ENCODE peak calls at places on chromosome X, in five cellular contexts. One of them, this sample, is unnamed.

GRCh38 chrX:51024106-51024696 is 113.7 kb downstream of the BMP15 start:
- DNase-seq in adrenal gland: no peak
- DNase-seq in T-helper 1 cell: no peak
- DNase-seq in activated CD8-positive, alpha-beta memory T cell treated with anti-CD3 and anti-CD28 coated beads for 1 hour: no peak
- DNase-seq in activated naive CD8-positive, alpha-beta T cell treated with anti-CD3 and anti-CD28 coated beads, Interleukin-2, amount 50 U/mL, for 24 hours: no peak
- DNase-seq in this sample: no peak

GRCh38 chrX:31993635-31994034 is 921.8 kb upstream of the FTHL17 start:
- DNase-seq in activated CD8-positive, alpha-beta memory T cell treated with anti-CD3 and anti-CD28 coated beads for 1 hour: no peak
- DNase-seq in T-helper 1 cell: no peak
- DNase-seq in adrenal gland: no peak
- DNase-seq in activated naive CD8-positive, alpha-beta T cell treated with anti-CD3 and anti-CD28 coated beads, Interleukin-2, amount 50 U/mL, for 24 hours: no peak
- DNase-seq in this sample: no peak

GRCh38 chrX:7993873-7994272 is 66.7 kb upstream of the PNPLA4 start:
- DNase-seq in adrenal gland: no peak
- DNase-seq in T-helper 1 cell: no peak
- DNase-seq in activated naive CD8-positive, alpha-beta T cell treated with anti-CD3 and anti-CD28 coated beads, Interleukin-2, amount 50 U/mL, for 24 hours: no peak
- DNase-seq in activated CD8-positive, alpha-beta memory T cell treated with anti-CD3 and anti-CD28 coated beads for 1 hour: no peak
- DNase-seq in this sample: no peak

GRCh38 chrX:50627696-50628095 is 157.1 kb upstream of the DGKK start:
- DNase-seq in adrenal gland: no peak
- DNase-seq in activated CD8-positive, alpha-beta memory T cell treated with anti-CD3 and anti-CD28 coated beads for 1 hour: no peak
- DNase-seq in activated naive CD8-positive, alpha-beta T cell treated with anti-CD3 and anti-CD28 coated beads, Interleukin-2, amount 50 U/mL, for 24 hours: no peak
- DNase-seq in T-helper 1 cell: no peak
- DNase-seq in this sample: no peak

GRCh38 chrX:39821011-39821708 is 276.6 kb downstream of the BCOR start:
- DNase-seq in activated CD8-positive, alpha-beta memory T cell treated with anti-CD3 and anti-CD28 coated beads for 1 hour: no peak
- DNase-seq in activated naive CD8-positive, alpha-beta T cell treated with anti-CD3 and anti-CD28 coated beads, Interleukin-2, amount 50 U/mL, for 24 hours: peak; percentile 23
- DNase-seq in adrenal gland: no peak
- DNase-seq in T-helper 1 cell: no peak
- DNase-seq in this sample: no peak

GRCh38 chrX:119475389-119476101 is 7.3 kb downstream of the SLC25A5 start:
- DNase-seq in T-helper 1 cell: no peak
- DNase-seq in activated CD8-positive, alpha-beta memory T cell treated with anti-CD3 and anti-CD28 coated beads for 1 hour: no peak
- DNase-seq in adrenal gland: no peak
- DNase-seq in activated naive CD8-positive, alpha-beta T cell treated with anti-CD3 and anti-CD28 coated beads, Interleukin-2, amount 50 U/mL, for 24 hours: no peak
- DNase-seq in this sample: no peak

GRCh38 chrX:44470816-44471215 is 71.8 kb downstream of the FUNDC1 start:
- DNase-seq in adrenal gland: no peak
- DNase-seq in activated CD8-positive, alpha-beta memory T cell treated with anti-CD3 and anti-CD28 coated beads for 1 hour: no peak
- DNase-seq in T-helper 1 cell: no peak
- DNase-seq in activated naive CD8-positive, alpha-beta T cell treated with anti-CD3 and anti-CD28 coated beads, Interleukin-2, amount 50 U/mL, for 24 hours: no peak
- DNase-seq in this sample: no peak

GRCh38 chrX:22090181-22090580 is 58.1 kb downstream of the PHEX start:
- DNase-seq in activated CD8-positive, alpha-beta memory T cell treated with anti-CD3 and anti-CD28 coated beads for 1 hour: no peak
- DNase-seq in T-helper 1 cell: no peak
- DNase-seq in adrenal gland: no peak
- DNase-seq in activated naive CD8-positive, alpha-beta T cell treated with anti-CD3 and anti-CD28 coated beads, Interleukin-2, amount 50 U/mL, for 24 hours: no peak
- DNase-seq in this sample: no peak

GRCh38 chrX:40130207-40130606 is 32.4 kb upstream of the BCOR start:
- DNase-seq in adrenal gland: no peak
- DNase-seq in activated naive CD8-positive, alpha-beta T cell treated with anti-CD3 and anti-CD28 coated beads, Interleukin-2, amount 50 U/mL, for 24 hours: no peak
- DNase-seq in T-helper 1 cell: no peak
- DNase-seq in activated CD8-positive, alpha-beta memory T cell treated with anti-CD3 and anti-CD28 coated beads for 1 hour: no peak
- DNase-seq in this sample: no peak

GRCh38 chrX:118614150-118614549 is 113.3 kb upstream of the IL13RA1 start:
- DNase-seq in T-helper 1 cell: no peak
- DNase-seq in activated CD8-positive, alpha-beta memory T cell treated with anti-CD3 and anti-CD28 coated beads for 1 hour: no peak
- DNase-seq in adrenal gland: no peak
- DNase-seq in activated naive CD8-positive, alpha-beta T cell treated with anti-CD3 and anti-CD28 coated beads, Interleukin-2, amount 50 U/mL, for 24 hours: no peak
- DNase-seq in this sample: no peak

GRCh38 chrX:8890794-8891193 is 89.6 kb upstream of the FAM9A start:
- DNase-seq in activated CD8-positive, alpha-beta memory T cell treated with anti-CD3 and anti-CD28 coated beads for 1 hour: no peak
- DNase-seq in adrenal gland: no peak
- DNase-seq in T-helper 1 cell: no peak
- DNase-seq in activated naive CD8-positive, alpha-beta T cell treated with anti-CD3 and anti-CD28 coated beads, Interleukin-2, amount 50 U/mL, for 24 hours: no peak
- DNase-seq in this sample: no peak

GRCh38 chrX:68932611-68933010 is 103.8 kb downstream of the EFNB1 start:
- DNase-seq in activated CD8-positive, alpha-beta memory T cell treated with anti-CD3 and anti-CD28 coated beads for 1 hour: no peak
- DNase-seq in adrenal gland: peak; percentile 44
- DNase-seq in T-helper 1 cell: no peak
- DNase-seq in activated naive CD8-positive, alpha-beta T cell treated with anti-CD3 and anti-CD28 coated beads, Interleukin-2, amount 50 U/mL, for 24 hours: no peak
- DNase-seq in this sample: no peak

GRCh38 chrX:24153796-24154189 is 4.3 kb downstream of the ZFX start:
- DNase-seq in T-helper 1 cell: no peak
- DNase-seq in activated naive CD8-positive, alpha-beta T cell treated with anti-CD3 and anti-CD28 coated beads, Interleukin-2, amount 50 U/mL, for 24 hours: no peak
- DNase-seq in adrenal gland: no peak
- DNase-seq in activated CD8-positive, alpha-beta memory T cell treated with anti-CD3 and anti-CD28 coated beads for 1 hour: no peak
- DNase-seq in this sample: no peak

GRCh38 chrX:31266172-31267076 is 194.6 kb upstream of the FTHL17 start:
- DNase-seq in adrenal gland: peak; percentile 38
- DNase-seq in T-helper 1 cell: no peak
- DNase-seq in activated CD8-positive, alpha-beta memory T cell treated with anti-CD3 and anti-CD28 coated beads for 1 hour: no peak
- DNase-seq in activated naive CD8-positive, alpha-beta T cell treated with anti-CD3 and anti-CD28 coated beads, Interleukin-2, amount 50 U/mL, for 24 hours: peak; percentile 4
- DNase-seq in this sample: peak; percentile 60

GRCh38 chrX:9707306-9708015 is 58.2 kb downstream of the GPR143 start:
- DNase-seq in T-helper 1 cell: no peak
- DNase-seq in activated naive CD8-positive, alpha-beta T cell treated with anti-CD3 and anti-CD28 coated beads, Interleukin-2, amount 50 U/mL, for 24 hours: no peak
- DNase-seq in adrenal gland: no peak
- DNase-seq in activated CD8-positive, alpha-beta memory T cell treated with anti-CD3 and anti-CD28 coated beads for 1 hour: no peak
- DNase-seq in this sample: no peak

GRCh38 chrX:68920541-68920940 is 91.7 kb downstream of the EFNB1 start:
- DNase-seq in activated CD8-positive, alpha-beta memory T cell treated with anti-CD3 and anti-CD28 coated beads for 1 hour: no peak
- DNase-seq in activated naive CD8-positive, alpha-beta T cell treated with anti-CD3 and anti-CD28 coated beads, Interleukin-2, amount 50 U/mL, for 24 hours: no peak
- DNase-seq in T-helper 1 cell: no peak
- DNase-seq in adrenal gland: peak; percentile 41
- DNase-seq in this sample: no peak

GRCh38 chrX:19212037-19212436 is 89.8 kb upstream of the ADGRG2 start:
- DNase-seq in activated naive CD8-positive, alpha-beta T cell treated with anti-CD3 and anti-CD28 coated beads, Interleukin-2, amount 50 U/mL, for 24 hours: no peak
- DNase-seq in activated CD8-positive, alpha-beta memory T cell treated with anti-CD3 and anti-CD28 coated beads for 1 hour: no peak
- DNase-seq in adrenal gland: no peak
- DNase-seq in T-helper 1 cell: no peak
- DNase-seq in this sample: no peak

GRCh38 chrX:68717663-68718442 is 70.4 kb downstream of the STARD8 start:
- DNase-seq in activated CD8-positive, alpha-beta memory T cell treated with anti-CD3 and anti-CD28 coated beads for 1 hour: no peak
- DNase-seq in adrenal gland: no peak
- DNase-seq in T-helper 1 cell: no peak
- DNase-seq in activated naive CD8-positive, alpha-beta T cell treated with anti-CD3 and anti-CD28 coated beads, Interleukin-2, amount 50 U/mL, for 24 hours: no peak
- DNase-seq in this sample: no peak

GRCh38 chrX:150512426-150512825 is 56.0 kb upstream of the MTM1 start:
- DNase-seq in activated CD8-positive, alpha-beta memory T cell treated with anti-CD3 and anti-CD28 coated beads for 1 hour: no peak
- DNase-seq in T-helper 1 cell: no peak
- DNase-seq in adrenal gland: no peak
- DNase-seq in activated naive CD8-positive, alpha-beta T cell treated with anti-CD3 and anti-CD28 coated beads, Interleukin-2, amount 50 U/mL, for 24 hours: no peak
- DNase-seq in this sample: no peak

GRCh38 chrX:86604620-86605019 is 456.4 kb downstream of the DACH2 start:
- DNase-seq in T-helper 1 cell: no peak
- DNase-seq in activated CD8-positive, alpha-beta memory T cell treated with anti-CD3 and anti-CD28 coated beads for 1 hour: no peak
- DNase-seq in adrenal gland: no peak
- DNase-seq in activated naive CD8-positive, alpha-beta T cell treated with anti-CD3 and anti-CD28 coated beads, Interleukin-2, amount 50 U/mL, for 24 hours: no peak
- DNase-seq in this sample: no peak

GRCh38 chrX:72685810-72686465 is 28.2 kb downstream of the PHKA1 start:
- DNase-seq in adrenal gland: no peak
- DNase-seq in activated naive CD8-positive, alpha-beta T cell treated with anti-CD3 and anti-CD28 coated beads, Interleukin-2, amount 50 U/mL, for 24 hours: no peak
- DNase-seq in T-helper 1 cell: no peak
- DNase-seq in activated CD8-positive, alpha-beta memory T cell treated with anti-CD3 and anti-CD28 coated beads for 1 hour: no peak
- DNase-seq in this sample: peak; percentile 25

GRCh38 chrX:134932528-134933217 is 58.1 kb upstream of the SMIM10 start:
- DNase-seq in adrenal gland: no peak
- DNase-seq in T-helper 1 cell: no peak
- DNase-seq in activated naive CD8-positive, alpha-beta T cell treated with anti-CD3 and anti-CD28 coated beads, Interleukin-2, amount 50 U/mL, for 24 hours: no peak
- DNase-seq in activated CD8-positive, alpha-beta memory T cell treated with anti-CD3 and anti-CD28 coated beads for 1 hour: no peak
- DNase-seq in this sample: no peak

GRCh38 chrX:1932231-1932630 is 317.4 kb downstream of the ASMT start:
- DNase-seq in T-helper 1 cell: no peak
- DNase-seq in activated CD8-positive, alpha-beta memory T cell treated with anti-CD3 and anti-CD28 coated beads for 1 hour: no peak
- DNase-seq in activated naive CD8-positive, alpha-beta T cell treated with anti-CD3 and anti-CD28 coated beads, Interleukin-2, amount 50 U/mL, for 24 hours: no peak
- DNase-seq in adrenal gland: no peak
- DNase-seq in this sample: no peak

GRCh38 chrX:77899081-77899828 is at the start of gene COX7B:
- DNase-seq in T-helper 1 cell: peak; percentile 66
- DNase-seq in activated CD8-positive, alpha-beta memory T cell treated with anti-CD3 and anti-CD28 coated beads for 1 hour: peak; percentile 19
- DNase-seq in activated naive CD8-positive, alpha-beta T cell treated with anti-CD3 and anti-CD28 coated beads, Interleukin-2, amount 50 U/mL, for 24 hours: peak; percentile 41
- DNase-seq in adrenal gland: peak; percentile 79
- DNase-seq in this sample: peak; percentile 75

GRCh38 chrX:148371251-148371650 is 129.2 kb upstream of the AFF2 start:
- DNase-seq in T-helper 1 cell: no peak
- DNase-seq in adrenal gland: no peak
- DNase-seq in activated CD8-positive, alpha-beta memory T cell treated with anti-CD3 and anti-CD28 coated beads for 1 hour: no peak
- DNase-seq in activated naive CD8-positive, alpha-beta T cell treated with anti-CD3 and anti-CD28 coated beads, Interleukin-2, amount 50 U/mL, for 24 hours: no peak
- DNase-seq in this sample: no peak

GRCh38 chrX:26562156-26562555 is 346.2 kb downstream of the MAGEB5 start:
- DNase-seq in adrenal gland: no peak
- DNase-seq in activated naive CD8-positive, alpha-beta T cell treated with anti-CD3 and anti-CD28 coated beads, Interleukin-2, amount 50 U/mL, for 24 hours: no peak
- DNase-seq in T-helper 1 cell: no peak
- DNase-seq in activated CD8-positive, alpha-beta memory T cell treated with anti-CD3 and anti-CD28 coated beads for 1 hour: no peak
- DNase-seq in this sample: no peak

GRCh38 chrX:24377911-24378468 is 17.6 kb downstream of the SUPT20HL1 start:
- DNase-seq in activated CD8-positive, alpha-beta memory T cell treated with anti-CD3 and anti-CD28 coated beads for 1 hour: no peak
- DNase-seq in T-helper 1 cell: no peak
- DNase-seq in activated naive CD8-positive, alpha-beta T cell treated with anti-CD3 and anti-CD28 coated beads, Interleukin-2, amount 50 U/mL, for 24 hours: no peak
- DNase-seq in adrenal gland: no peak
- DNase-seq in this sample: no peak

GRCh38 chrX:140661657-140662056 is 47.9 kb upstream of the LINC00632 start:
- DNase-seq in activated CD8-positive, alpha-beta memory T cell treated with anti-CD3 and anti-CD28 coated beads for 1 hour: no peak
- DNase-seq in activated naive CD8-positive, alpha-beta T cell treated with anti-CD3 and anti-CD28 coated beads, Interleukin-2, amount 50 U/mL, for 24 hours: no peak
- DNase-seq in adrenal gland: no peak
- DNase-seq in T-helper 1 cell: no peak
- DNase-seq in this sample: no peak

GRCh38 chrX:138890491-138890890 is 179.0 kb upstream of the FGF13 start:
- DNase-seq in adrenal gland: no peak
- DNase-seq in T-helper 1 cell: no peak
- DNase-seq in activated naive CD8-positive, alpha-beta T cell treated with anti-CD3 and anti-CD28 coated beads, Interleukin-2, amount 50 U/mL, for 24 hours: no peak
- DNase-seq in activated CD8-positive, alpha-beta memory T cell treated with anti-CD3 and anti-CD28 coated beads for 1 hour: no peak
- DNase-seq in this sample: no peak

GRCh38 chrX:135330709-135331108 is 21.4 kb downstream of the ETDC start:
- DNase-seq in activated CD8-positive, alpha-beta memory T cell treated with anti-CD3 and anti-CD28 coated beads for 1 hour: no peak
- DNase-seq in adrenal gland: no peak
- DNase-seq in T-helper 1 cell: no peak
- DNase-seq in activated naive CD8-positive, alpha-beta T cell treated with anti-CD3 and anti-CD28 coated beads, Interleukin-2, amount 50 U/mL, for 24 hours: no peak
- DNase-seq in this sample: no peak

GRCh38 chrX:149040873-149041535 is 464.1 kb downstream of the IDS start:
- DNase-seq in T-helper 1 cell: no peak
- DNase-seq in activated naive CD8-positive, alpha-beta T cell treated with anti-CD3 and anti-CD28 coated beads, Interleukin-2, amount 50 U/mL, for 24 hours: no peak
- DNase-seq in adrenal gland: no peak
- DNase-seq in activated CD8-positive, alpha-beta memory T cell treated with anti-CD3 and anti-CD28 coated beads for 1 hour: no peak
- DNase-seq in this sample: no peak

GRCh38 chrX:135437867-135438733 is 16.4 kb downstream of the SMIM10L2A start:
- DNase-seq in activated naive CD8-positive, alpha-beta T cell treated with anti-CD3 and anti-CD28 coated beads, Interleukin-2, amount 50 U/mL, for 24 hours: no peak
- DNase-seq in adrenal gland: no peak
- DNase-seq in activated CD8-positive, alpha-beta memory T cell treated with anti-CD3 and anti-CD28 coated beads for 1 hour: no peak
- DNase-seq in T-helper 1 cell: no peak
- DNase-seq in this sample: no peak

GRCh38 chrX:154413142-154413541 is 1.8 kb downstream of the TAFAZZIN start:
- DNase-seq in adrenal gland: no peak
- DNase-seq in activated CD8-positive, alpha-beta memory T cell treated with anti-CD3 and anti-CD28 coated beads for 1 hour: no peak
- DNase-seq in activated naive CD8-positive, alpha-beta T cell treated with anti-CD3 and anti-CD28 coated beads, Interleukin-2, amount 50 U/mL, for 24 hours: no peak
- DNase-seq in T-helper 1 cell: no peak
- DNase-seq in this sample: no peak

GRCh38 chrX:39639871-39640270 is 457.9 kb downstream of the BCOR start:
- DNase-seq in activated naive CD8-positive, alpha-beta T cell treated with anti-CD3 and anti-CD28 coated beads, Interleukin-2, amount 50 U/mL, for 24 hours: no peak
- DNase-seq in activated CD8-positive, alpha-beta memory T cell treated with anti-CD3 and anti-CD28 coated beads for 1 hour: no peak
- DNase-seq in T-helper 1 cell: no peak
- DNase-seq in adrenal gland: no peak
- DNase-seq in this sample: no peak

GRCh38 chrX:65723706-65724105 is 56.3 kb downstream of the MSN start:
- DNase-seq in activated CD8-positive, alpha-beta memory T cell treated with anti-CD3 and anti-CD28 coated beads for 1 hour: no peak
- DNase-seq in adrenal gland: no peak
- DNase-seq in T-helper 1 cell: peak; percentile 9
- DNase-seq in activated naive CD8-positive, alpha-beta T cell treated with anti-CD3 and anti-CD28 coated beads, Interleukin-2, amount 50 U/mL, for 24 hours: peak; percentile 24
- DNase-seq in this sample: no peak

GRCh38 chrX:114619874-114620273 is 36.0 kb downstream of the HTR2C start:
- DNase-seq in adrenal gland: no peak
- DNase-seq in activated CD8-positive, alpha-beta memory T cell treated with anti-CD3 and anti-CD28 coated beads for 1 hour: no peak
- DNase-seq in T-helper 1 cell: no peak
- DNase-seq in activated naive CD8-positive, alpha-beta T cell treated with anti-CD3 and anti-CD28 coated beads, Interleukin-2, amount 50 U/mL, for 24 hours: no peak
- DNase-seq in this sample: no peak

GRCh38 chrX:21806691-21807090 is 32.7 kb upstream of the MBTPS2 start:
- DNase-seq in activated naive CD8-positive, alpha-beta T cell treated with anti-CD3 and anti-CD28 coated beads, Interleukin-2, amount 50 U/mL, for 24 hours: no peak
- DNase-seq in T-helper 1 cell: no peak
- DNase-seq in adrenal gland: no peak
- DNase-seq in activated CD8-positive, alpha-beta memory T cell treated with anti-CD3 and anti-CD28 coated beads for 1 hour: no peak
- DNase-seq in this sample: no peak

GRCh38 chrX:13110427-13111324 is 66.3 kb upstream of the FAM9C start:
- DNase-seq in activated CD8-positive, alpha-beta memory T cell treated with anti-CD3 and anti-CD28 coated beads for 1 hour: no peak
- DNase-seq in activated naive CD8-positive, alpha-beta T cell treated with anti-CD3 and anti-CD28 coated beads, Interleukin-2, amount 50 U/mL, for 24 hours: no peak
- DNase-seq in T-helper 1 cell: no peak
- DNase-seq in adrenal gland: peak; percentile 42
- DNase-seq in this sample: peak; percentile 50

This sample was measured in colonic mucosa.